ENCODE peak calls at places on chromosomes 12 and 14, in eight cellular contexts. O is fibroblast of lung, X is colonic mucosa, M is AG09309, J is transverse colon, W is mucosa of descending colon, L is thoracic aorta, D is heart left ventricle. Y is an unnamed sample.
A peak's percentile ranks its signal among the peaks of the same experiment; 100 is the strongest.

GRCh38 chr14:69483765-69484443 is 624 bp upstream of the PLEKHD1 start:
- DNase-seq in W (no peak), X (no peak), J (peak; percentile 10), M (no peak), D (peak; percentile 30), O (peak; percentile 14), L (no peak), Y (no peak)

GRCh38 chr12:129371268-129371667 is 518.0 kb downstream of the GLT1D1 start:
- DNase-seq in L (no peak), W (no peak), D (no peak), O (no peak), M (no peak), J (no peak), X (no peak), Y (no peak)

GRCh38 chr12:70985850-70986249 is 65.3 kb upstream of the PTPRR start:
- DNase-seq in X (no peak), J (no peak), M (no peak), L (no peak), D (no peak), W (no peak), O (peak; percentile 83), Y (no peak)

GRCh38 chr14:97838986-97839385 is 1041.8 kb downstream of the VRK1 start:
- DNase-seq in O (no peak), X (no peak), L (no peak), M (no peak), D (no peak), J (no peak), W (no peak), Y (no peak)

GRCh38 chr14:30638926-30639325 is 16.8 kb downstream of the SCFD1 start:
- DNase-seq in L (no peak), O (no peak), X (no peak), D (no peak), M (no peak), W (no peak), J (no peak), Y (no peak)

GRCh38 chr12:102169922-102170698 is 27.5 kb downstream of the PMCH start:
- DNase-seq in O (peak; percentile 53), D (no peak), X (no peak), J (no peak), W (no peak), M (no peak), L (no peak), Y (no peak)

GRCh38 chr12:76311796-76312195 is 36.4 kb downstream of the BBS10 start:
- DNase-seq in L (no peak), M (no peak), J (no peak), D (no peak), W (no peak), X (no peak), O (no peak), Y (no peak)

GRCh38 chr14:53355581-53356112 is 202.5 kb upstream of the DDHD1 start:
- DNase-seq in L (no peak), D (no peak), J (no peak), X (no peak), O (peak; percentile 60), M (peak; percentile 54), W (no peak), Y (no peak)

GRCh38 chr14:85317491-85318021 is 212.4 kb upstream of the FLRT2 start:
- DNase-seq in D (no peak), L (no peak), W (no peak), O (no peak), M (no peak), X (no peak), J (no peak), Y (no peak)

GRCh38 chr12:93167841-93168492 is 209.8 kb upstream of the NUDT4 start:
- DNase-seq in M (no peak), X (peak; percentile 54), W (no peak), J (peak; percentile 42), L (no peak), O (no peak), D (no peak), Y (no peak)

GRCh38 chr14:67515386-67516079 is 17.6 kb upstream of the PLEKHH1 start:
- DNase-seq in O (no peak), D (peak; percentile 38), M (no peak), X (peak; percentile 40), W (peak; percentile 61), L (no peak), J (no peak), Y (no peak)

GRCh38 chr14:69287096-69287991 is 27.4 kb downstream of the GALNT16 start:
- DNase-seq in M (no peak), D (no peak), W (no peak), O (no peak), J (no peak), L (no peak), X (no peak), Y (no peak)

GRCh38 chr14:61337893-61338292 is 16.5 kb downstream of the PRKCH start:
- DNase-seq in X (no peak), J (peak; percentile 36), D (no peak), O (no peak), L (no peak), M (no peak), W (peak; percentile 59), Y (no peak)

GRCh38 chr12:104473374-104473983 is 16.7 kb downstream of the CHST11 start:
- DNase-seq in O (no peak), M (no peak), X (no peak), W (no peak), L (no peak), J (no peak), D (no peak), Y (no peak)

GRCh38 chr12:102120886-102121285 is 903 bp downstream of the PARPBP start:
- DNase-seq in L (no peak), W (no peak), O (peak; percentile 30), D (no peak), M (no peak), X (peak; percentile 22), J (no peak), Y (no peak)

GRCh38 chr14:61456720-61457119 is 135.3 kb downstream of the PRKCH start:
- DNase-seq in O (peak; percentile 77), J (peak; percentile 86), M (no peak), D (peak; percentile 90), W (peak; percentile 64), X (peak; percentile 90), L (peak; percentile 66), Y (peak; percentile 74)

GRCh38 chr14:68544150-68544892 is 248.5 kb downstream of the ZFP36L1 start:
- DNase-seq in L (peak; percentile 86), D (peak; percentile 63), X (peak; percentile 60), O (peak; percentile 99), W (no peak), J (peak; percentile 64), M (peak; percentile 100), Y (peak; percentile 55)

GRCh38 chr14:58455593-58456265 is 28.2 kb downstream of the KIAA0586 start:
- DNase-seq in L (no peak), J (no peak), X (no peak), O (no peak), W (no peak), M (no peak), D (no peak), Y (no peak)

GRCh38 chr12:48165089-48166031 is 8.0 kb upstream of the ASB8 start:
- DNase-seq in D (no peak), X (peak; percentile 58), L (no peak), W (no peak), J (no peak), O (peak; percentile 76), M (no peak), Y (no peak)

GRCh38 chr12:52055781-52056711 is 4.8 kb downstream of the NR4A1 start:
- DNase-seq in W (no peak), O (peak; percentile 43), L (no peak), D (no peak), M (no peak), J (peak; percentile 52), X (no peak), Y (no peak)

GRCh38 chr14:75981826-75982723 is at the start of gene TGFB3:
- DNase-seq in L (peak; percentile 62), O (peak; percentile 97), X (peak; percentile 88), M (peak; percentile 86), D (peak; percentile 87), J (peak; percentile 84), W (peak; percentile 84), Y (peak; percentile 85)
- H3K4me3 ChIP-seq in L (peak within 1 kb of the TSS; percentile 93), O (peak within 1 kb of the TSS; percentile 58), X (peak within 1 kb of the TSS; percentile 83), M (peak within 1 kb of the TSS; percentile 45), D (peak within 1 kb of the TSS; percentile 71), J (peak within 1 kb of the TSS; percentile 65), W (peak within 1 kb of the TSS; percentile 43), Y (peak within 1 kb of the TSS; percentile 87)

DNA sequence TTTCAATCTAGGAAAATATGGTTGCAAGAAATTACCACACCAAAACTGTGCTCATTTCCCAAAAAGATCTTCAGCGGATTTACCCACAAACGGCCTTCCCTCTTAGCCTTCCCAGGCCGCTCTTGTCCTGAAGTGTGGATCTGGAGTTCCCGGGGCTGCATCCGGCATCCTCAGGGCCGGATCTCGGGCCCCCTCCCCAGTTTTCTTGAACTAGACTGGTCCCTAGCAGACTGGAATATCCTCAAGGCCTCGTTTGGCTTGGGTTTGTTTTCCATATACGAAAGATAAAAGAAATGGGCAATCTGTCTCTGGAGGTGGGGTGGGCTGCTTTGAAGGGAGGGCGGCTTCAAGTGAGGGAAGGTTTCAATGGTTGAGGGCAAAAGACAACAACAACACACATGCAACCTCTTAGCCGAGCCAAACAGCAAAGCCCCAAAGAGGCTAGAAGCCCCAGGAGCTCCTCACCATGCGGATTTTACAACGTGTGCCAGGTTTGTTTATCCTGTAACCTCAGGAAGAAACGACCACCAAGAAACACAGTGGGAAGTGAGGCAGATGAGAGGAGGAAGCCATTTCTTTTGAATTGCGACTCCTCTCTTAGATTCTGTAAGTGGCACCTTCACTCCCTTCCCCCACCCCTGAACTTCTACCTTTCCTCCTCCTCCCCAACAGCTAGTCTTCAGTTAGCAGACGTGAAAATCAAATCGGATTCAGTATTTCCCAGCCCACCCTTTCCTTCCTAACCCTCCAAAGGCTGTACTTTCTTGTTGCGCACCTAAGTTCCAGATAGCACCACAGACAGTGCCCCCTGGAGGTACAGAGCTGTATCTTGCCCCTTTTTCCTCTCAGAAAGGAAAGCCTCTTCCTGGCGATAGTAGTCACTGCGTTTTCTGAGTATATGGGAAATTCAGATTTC is 2.6 kb downstream of the MYF6 start:
- DNase-seq in W (no peak), J (no peak), L (no peak), D (no peak), O (no peak), X (no peak), M (no peak), Y (no peak)
- TF ChIP-seq CTCF in W (no peak), J (no peak), L (no peak), D (peak; percentile 11), O (peak; percentile 29), X (no peak), M (peak; percentile 40), Y (peak; percentile 14)

DNA sequence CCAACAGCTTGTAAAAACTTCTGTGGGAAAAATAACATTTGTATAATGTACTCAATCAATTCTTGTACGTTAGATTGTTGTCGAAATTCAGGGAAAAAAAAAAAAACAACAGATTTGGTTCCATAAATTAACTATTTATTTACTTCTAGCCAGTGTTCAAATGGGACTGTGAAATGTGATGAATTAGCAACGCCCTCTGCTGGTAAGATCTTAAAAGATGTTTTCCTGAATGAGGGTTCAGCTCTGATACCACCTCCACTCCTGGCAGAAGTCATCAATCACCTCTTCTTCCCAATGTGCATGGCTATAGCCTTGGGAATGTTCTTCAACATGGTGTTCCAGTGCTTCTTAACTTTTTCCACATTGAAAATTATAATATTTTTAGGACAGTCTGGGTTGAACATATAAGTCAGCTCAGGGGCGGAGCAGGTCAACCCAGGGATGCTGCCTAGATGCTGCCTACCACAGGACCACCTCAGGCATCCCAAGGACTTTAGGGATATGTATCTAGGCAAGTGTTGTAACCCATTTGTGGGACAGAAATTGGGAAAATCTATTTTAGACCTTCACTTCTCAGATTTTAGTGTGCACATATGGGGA is 170.7 kb downstream of the OTOGL start:
- DNase-seq in O (peak; percentile 66), L (no peak), J (no peak), D (no peak), W (no peak), M (no peak), X (no peak), Y (no peak)
- H3K4me3 ChIP-seq in O (no peak overlapping the region), L (peak overlapping the region; percentile 40), J (no peak overlapping the region), D (no peak overlapping the region), W (no peak overlapping the region), M (no peak overlapping the region), X (no peak overlapping the region), Y (no peak overlapping the region)

GRCh38 chr14:22865424-22866215 is 5.9 kb upstream of the LRP10 start:
- DNase-seq in W (peak; percentile 25), D (no peak), J (no peak), M (no peak), X (peak; percentile 48), O (no peak), L (no peak), Y (no peak)
- TF ChIP-seq CTCF in W (no peak), D (peak; percentile 7), J (no peak), M (peak; percentile 26), X (no peak), O (peak; percentile 36), L (no peak), Y (no peak)

Y was measured in left ventricle myocardium inferior.